ENCODE peak calls at places on chromosomes 3 and 15, in four cellular contexts. X is right lobe of liver, A is fibroblast of lung, Z is neural progenitor cell. O is an unnamed sample. For H3K4me1, the result is how much of the 10 kb centered on the place peaks cover.

GRCh38 chr15:56735589-56735988 is 2.3 kb upstream of the ZNF280D start:
- DNase-seq in X (no peak), A (no peak), Z (no peak), O (no peak)

GRCh38 chr3:27594096-27594690 is 110.0 kb upstream of the SLC4A7 start:
- DNase-seq in A (peak), Z (no peak), X (no peak), O (no peak)

GRCh38 chr15:69795601-69796000 is 302.1 kb downstream of the TLE3 start:
- DNase-seq in A (no peak), Z (no peak), X (no peak), O (no peak)

GRCh38 chr3:190205739-190206138 is 85.0 kb upstream of the P3H2 start:
- DNase-seq in A (peak), X (no peak), Z (no peak), O (no peak)

GRCh38 chr3:27914199-27914598 is 192.1 kb upstream of the EOMES start:
- DNase-seq in X (no peak), A (no peak), Z (peak), O (no peak)

GRCh38 chr3:126034481-126035361 is 49.2 kb downstream of the SLC41A3 start:
- DNase-seq in Z (no peak), X (no peak), A (no peak), O (no peak)

GRCh38 chr3:73448761-73449290 is 175.9 kb downstream of the PDZRN3 start:
- DNase-seq in X (no peak), Z (no peak), A (no peak), O (no peak)

GRCh38 chr3:156792945-156793344 is 33.2 kb upstream of the LEKR1 start:
- DNase-seq in A (no peak), Z (no peak), X (no peak), O (no peak)

GRCh38 chr15:65084500-65085206 is 8.1 kb downstream of the KBTBD13 start:
- DNase-seq in Z (no peak), X (peak), A (no peak), O (no peak)

GRCh38 chr3:58178528-58179234 is 32.1 kb downstream of the DNASE1L3 start:
- DNase-seq in Z (no peak), A (no peak), X (no peak), O (no peak)

GRCh38 chr3:74643636-74644035 is 29.2 kb upstream of the CNTN3 start:
- DNase-seq in A (peak), X (peak), Z (no peak), O (peak)

GRCh38 chr3:156628836-156629618 is 45.4 kb upstream of the TIPARP start:
- DNase-seq in Z (no peak), X (no peak), A (no peak), O (no peak)

GRCh38 chr15:42118650-42119531 is 24.5 kb upstream of the PLA2G4D start:
- DNase-seq in A (peak), Z (peak), X (no peak), O (no peak)

GRCh38 chr3:72673011-72673771 is 175.1 kb downstream of the SHQ1 start:
- DNase-seq in X (no peak), A (no peak), Z (no peak), O (no peak)

GRCh38 chr3:41094351-41094750 is 105.0 kb upstream of the CTNNB1 start:
- DNase-seq in X (no peak), Z (no peak), A (no peak), O (no peak)

GRCh38 chr15:100133001-100133400 is 208.8 kb downstream of the ADAMTS17 start:
- DNase-seq in A (no peak), X (no peak), Z (peak), O (no peak)

GRCh38 chr15:81107889-81108288 is 26.2 kb upstream of the CFAP161 start:
- DNase-seq in Z (no peak), X (no peak), A (no peak), O (no peak)

GRCh38 chr3:117557469-117557868 is 847.9 kb downstream of the TUSC7 start:
- DNase-seq in A (no peak), X (no peak), Z (no peak), O (no peak)

GRCh38 chr3:135891121-135891520 is 74.4 kb upstream of the PPP2R3A start:
- DNase-seq in Z (no peak), X (no peak), A (no peak), O (no peak)

GRCh38 chr3:62587579-62588031 is 214.3 kb upstream of the FEZF2 start:
- DNase-seq in A (peak), X (no peak), Z (no peak), O (no peak)

GRCh38 chr3:172982731-172983364 is 158.2 kb downstream of the SPATA16 start:
- DNase-seq in X (no peak), A (peak), Z (no peak), O (no peak)

GRCh38 chr15:58442122-58442521 is 10.3 kb downstream of the LIPC start:
- DNase-seq in Z (no peak), A (no peak), X (peak), O (no peak)

GRCh38 chr3:148146947-148147346 is 550.8 kb upstream of the AGTR1 start:
- DNase-seq in A (peak), Z (no peak), X (no peak), O (no peak)

GRCh38 chr3:139132976-139133375 is 88.3 kb upstream of the PRR23C start:
- DNase-seq in Z (no peak), A (no peak), X (no peak), O (no peak)

GRCh38 chr15:39616731-39617455 is 36.0 kb downstream of the THBS1 start:
- DNase-seq in Z (no peak), X (no peak), A (no peak), O (no peak)

GRCh38 chr3:169295126-169295525 is 368.4 kb downstream of the MECOM start:
- DNase-seq in A (peak), X (no peak), Z (no peak), O (no peak)

GRCh38 chr15:91861223-91861622 is 7.7 kb downstream of the SLCO3A1 start:
- DNase-seq in A (no peak), X (no peak), Z (peak), O (no peak)
- H3K4me1 ChIP-seq in A (under half), X (under half), Z (under half), O (under half)

DNA sequence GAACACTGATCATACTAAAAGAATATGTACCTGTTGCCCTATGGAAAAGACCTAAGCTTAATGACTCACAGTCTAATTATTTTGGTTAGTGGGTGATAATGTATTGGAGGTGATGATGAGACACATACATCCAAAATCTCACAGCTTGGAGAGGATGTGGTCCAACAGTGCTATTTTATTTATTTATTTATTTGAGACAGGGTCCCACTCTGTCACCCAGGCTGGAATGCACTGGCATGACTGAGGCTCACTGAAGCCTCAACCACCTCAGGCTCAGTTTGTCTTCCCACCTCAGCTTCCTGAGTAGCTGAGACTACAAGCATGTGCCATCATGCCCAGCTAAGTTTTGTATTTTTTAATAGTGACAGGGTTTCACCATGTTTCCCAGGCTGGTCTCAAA is 35.0 kb downstream of the LPP start:
- DNase-seq in A (no peak), Z (no peak), X (no peak), O (no peak)
- H3K4me1 ChIP-seq in A (under half), Z (under half), X (under half), O (half or more)

GRCh38 chr15:73891328-73891975 is 18.1 kb downstream of the TBC1D21 start:
- DNase-seq in X (no peak), Z (no peak), A (no peak), O (no peak)
- H3K4me1 ChIP-seq in X (under half), Z (under half), A (under half), O (under half)

DNA sequence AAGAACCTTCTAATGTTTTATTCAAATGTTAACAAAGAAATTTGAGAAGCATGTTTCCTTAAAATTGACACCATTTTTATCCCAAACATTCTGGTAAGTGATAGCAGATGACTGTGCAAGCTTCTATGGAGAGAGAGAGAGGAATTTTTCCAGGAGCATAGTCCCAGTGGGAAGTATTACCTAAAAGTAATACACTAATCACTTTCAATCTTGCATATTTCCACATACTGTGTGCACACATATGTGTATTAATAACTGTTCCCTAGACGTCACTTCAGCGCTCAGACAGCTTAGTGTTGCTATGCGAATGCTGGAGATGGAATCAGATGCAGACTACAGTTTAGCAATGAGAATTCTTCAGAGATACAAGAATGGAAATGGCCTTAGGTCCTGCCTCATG is 424.3 kb upstream of the TPRG1 start:
- DNase-seq in Z (no peak), A (no peak), X (no peak), O (no peak)
- H3K4me1 ChIP-seq in Z (under half), A (under half), X (under half), O (under half)

DNA sequence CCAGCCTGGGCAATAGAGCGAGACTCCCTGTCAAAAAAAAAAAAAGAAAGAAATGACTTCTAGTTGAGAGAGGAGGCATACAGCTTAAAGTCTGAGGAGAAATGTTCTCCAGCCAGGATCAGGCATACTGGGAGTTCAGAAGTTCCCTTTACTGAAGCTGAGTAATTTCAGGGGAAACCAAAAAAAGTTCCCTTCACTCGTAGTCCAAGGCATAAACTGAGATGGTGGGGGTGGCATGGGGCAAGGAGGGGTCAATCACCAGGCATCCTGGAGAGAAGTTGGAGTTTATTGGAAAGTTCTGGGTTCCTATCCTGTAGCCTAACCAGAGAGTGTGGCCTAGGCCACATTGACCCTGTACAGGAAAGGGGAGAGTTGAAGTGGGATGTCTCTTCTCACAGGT is 5.9 kb downstream of the GPX1 start:
- DNase-seq in A (no peak), Z (no peak), X (no peak), O (no peak)
- H3K4me1 ChIP-seq in A (under half), Z (under half), X (under half), O (under half)

O was measured in gastrocnemius medialis.